ENCODE peak calls at places on chromosome X, in seven cellular contexts. O is pancreas; Y is cardiac fibroblast; L is activated CD8-positive, alpha-beta T cell treated with anti-CD3 and anti-CD28 coated beads for 36 hours; U is lower lobe of right lung; G is upper lobe of right lung; Q is A549. E is an unnamed sample.
A peak's percentile ranks its signal among the peaks of the same experiment; 100 is the strongest.

GRCh38 chrX:84339507-84340364 is 151.7 kb upstream of the RPS6KA6 start:
- DNase-seq in O (no peak), Y (peak; percentile 40), L (no peak), U (no peak), G (no peak), Q (peak; percentile 1), E (no peak)

GRCh38 chrX:137858106-137858505 is 292.2 kb downstream of the ZIC3 start:
- DNase-seq in O (no peak), Y (no peak), L (no peak), U (no peak), G (no peak), Q (no peak), E (no peak)

GRCh38 chrX:130626521-130626920 is 224.7 kb downstream of the RBMX2 start:
- DNase-seq in O (no peak), Y (peak; percentile 49), L (no peak), U (no peak), G (no peak), Q (no peak), E (no peak)

GRCh38 chrX:85992811-85993229 is 54.5 kb downstream of the CHM start:
- DNase-seq in O (no peak), Y (peak; percentile 57), L (peak; percentile 9), U (no peak), G (no peak), Q (no peak), E (no peak)

GRCh38 chrX:136204571-136204970 is 46.6 kb downstream of the MAP7D3 start:
- DNase-seq in O (no peak), Y (peak; percentile 85), L (no peak), U (peak; percentile 57), G (no peak), Q (peak; percentile 15), E (no peak)

GRCh38 chrX:71637253-71637618 is 18.9 kb upstream of the CXCR3 start:
- DNase-seq in O (no peak), Y (peak; percentile 51), L (peak; percentile 28), U (no peak), G (no peak), Q (no peak), E (no peak)

GRCh38 chrX:56733459-56734046 is 4.5 kb downstream of the NBDY start:
- DNase-seq in O (no peak), Y (peak; percentile 73), L (peak; percentile 80), U (no peak), G (no peak), Q (peak; percentile 16), E (peak; percentile 48)

GRCh38 chrX:47540754-47541538 is 20.1 kb upstream of the ARAF start:
- DNase-seq in O (peak; percentile 68), Y (peak; percentile 93), L (no peak), U (peak; percentile 68), G (peak; percentile 77), Q (peak; percentile 90), E (peak; percentile 33)

GRCh38 chrX:23333842-23334535 is 660 bp upstream of the PTCHD1 start:
- DNase-seq in O (no peak), Y (no peak), L (no peak), U (no peak), G (peak; percentile 58), Q (no peak), E (no peak)

GRCh38 chrX:110181459-110182137 is 136.3 kb downstream of the AMMECR1 start:
- DNase-seq in O (no peak), Y (no peak), L (peak; percentile 23), U (no peak), G (no peak), Q (no peak), E (no peak)

GRCh38 chrX:32170481-32170880 is 1040.9 kb downstream of the DMD start:
- DNase-seq in O (no peak), Y (no peak), L (no peak), U (no peak), G (no peak), Q (no peak), E (no peak)

GRCh38 chrX:48891402-48892288 is 5.9 kb downstream of the TIMM17B start:
- DNase-seq in O (peak; percentile 89), Y (peak; percentile 86), L (peak; percentile 81), U (peak; percentile 91), G (peak; percentile 91), Q (peak; percentile 76), E (peak; percentile 61)

GRCh38 chrX:68180501-68181061 is 252.7 kb downstream of the OPHN1 start:
- DNase-seq in O (no peak), Y (no peak), L (no peak), U (no peak), G (no peak), Q (no peak), E (no peak)

GRCh38 chrX:115559672-115560071 is 1.3 kb upstream of the PLS3 start:
- DNase-seq in O (no peak), Y (no peak), L (no peak), U (no peak), G (no peak), Q (peak; percentile 40), E (no peak)

GRCh38 chrX:48676106-48676892 is 7.3 kb upstream of the WAS start:
- DNase-seq in O (peak; percentile 92), Y (peak; percentile 86), L (peak; percentile 88), U (peak; percentile 90), G (peak; percentile 94), Q (peak; percentile 95), E (peak; percentile 74)

GRCh38 chrX:8913665-8914409 is 112.7 kb upstream of the FAM9A start:
- DNase-seq in O (no peak), Y (peak; percentile 40), L (no peak), U (no peak), G (no peak), Q (no peak), E (no peak)

GRCh38 chrX:139691493-139691842 is 16.5 kb downstream of the MCF2 start:
- DNase-seq in O (peak; percentile 19), Y (peak; percentile 3), L (no peak), U (no peak), G (no peak), Q (no peak), E (no peak)

GRCh38 chrX:15737957-15738685 is at the start of gene CA5B:
- DNase-seq in O (peak; percentile 99), Y (peak; percentile 86), L (peak; percentile 95), U (peak; percentile 94), G (peak; percentile 96), Q (peak; percentile 65), E (peak; percentile 99)

GRCh38 chrX:19627533-19627932 is 112.2 kb upstream of the MAP3K15 start:
- DNase-seq in O (no peak), Y (peak; percentile 22), L (peak; percentile 20), U (no peak), G (no peak), Q (no peak), E (no peak)

GRCh38 chrX:41921492-41922124 is 1.7 kb downstream of the CASK start:
- DNase-seq in O (no peak), Y (peak; percentile 64), L (no peak), U (no peak), G (no peak), Q (no peak), E (no peak)

GRCh38 chrX:74534569-74535038 is 79.8 kb downstream of the RLIM start:
- DNase-seq in O (no peak), Y (peak; percentile 47), L (peak; percentile 11), U (no peak), G (no peak), Q (no peak), E (no peak)

GRCh38 chrX:50698944-50699343 is 115.0 kb downstream of the SHROOM4 start:
- DNase-seq in O (no peak), Y (no peak), L (no peak), U (no peak), G (no peak), Q (no peak), E (no peak)

GRCh38 chrX:29890646-29891200 is 324.6 kb upstream of the MAGEB2 start:
- DNase-seq in O (no peak), Y (no peak), L (no peak), U (no peak), G (no peak), Q (no peak), E (no peak)

DNA sequence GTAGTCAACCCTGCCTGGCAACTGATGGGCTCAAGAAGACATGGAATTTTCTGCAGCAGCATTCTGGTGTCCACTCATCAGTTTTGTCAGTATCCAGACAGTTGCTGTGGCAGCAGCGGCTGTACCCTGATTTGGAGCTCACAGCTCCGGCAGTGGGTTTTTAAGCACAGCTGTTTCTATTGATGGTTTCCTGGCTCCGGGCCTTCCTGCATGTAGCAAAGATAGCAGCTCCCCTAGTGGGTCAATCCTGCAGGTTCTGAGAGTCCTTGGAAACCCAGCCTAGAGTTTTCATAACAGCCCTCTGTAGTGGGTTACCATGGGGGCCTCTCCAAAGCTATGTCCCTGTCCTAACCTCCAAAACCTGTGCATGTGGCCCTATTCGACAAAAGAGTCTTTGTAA is 84.0 kb upstream of the ATP6AP2 start:
- DNase-seq in O (no peak), Y (no peak), L (no peak), U (no peak), G (no peak), Q (no peak), E (no peak)
- TF ChIP-seq CTCF in O (no peak), Y (peak; percentile 13), L (no peak), U (no peak), G (no peak), Q (no peak), E (peak; percentile 27)

GRCh38 chrX:94524867-94525266 is 850.9 kb downstream of the FAM133A start:
- DNase-seq in O (no peak), Y (no peak), L (no peak), U (no peak), G (no peak), Q (no peak), E (no peak)
- TF ChIP-seq CTCF in O (no peak), Y (no peak), L (no peak), U (no peak), G (no peak), Q (no peak), E (peak; percentile 32)

GRCh38 chrX:155028749-155029360 is 2.2 kb downstream of the FUNDC2 start:
- DNase-seq in O (no peak), Y (peak; percentile 54), L (no peak), U (no peak), G (no peak), Q (no peak), E (no peak)

GRCh38 chrX:155026727-155027508 is at the start of gene FUNDC2:
- DNase-seq in O (peak; percentile 96), Y (peak; percentile 93), L (peak; percentile 93), U (peak; percentile 96), G (peak; percentile 97), Q (peak; percentile 7), E (peak; percentile 75)

GRCh38 chrX:155027509-155028066 is 944 bp downstream of the FUNDC2 start:
- DNase-seq in O (no peak), Y (peak; percentile 84), L (peak; percentile 26), U (no peak), G (no peak), Q (no peak), E (no peak)

GRCh38 chrX:155026420-155026726 is 271 bp upstream of the FUNDC2 start:
- DNase-seq in O (no peak), Y (no peak), L (no peak), U (no peak), G (no peak), Q (peak; percentile 72), E (no peak)

GRCh38 chrX:155028192-155028591 is 1.5 kb downstream of the FUNDC2 start:
- DNase-seq in O (no peak), Y (no peak), L (peak; percentile 14), U (no peak), G (no peak), Q (no peak), E (no peak)
- TF ChIP-seq CTCF in O (no peak), Y (no peak), L (no peak), U (no peak), G (no peak), Q (no peak), E (no peak)

DNA sequence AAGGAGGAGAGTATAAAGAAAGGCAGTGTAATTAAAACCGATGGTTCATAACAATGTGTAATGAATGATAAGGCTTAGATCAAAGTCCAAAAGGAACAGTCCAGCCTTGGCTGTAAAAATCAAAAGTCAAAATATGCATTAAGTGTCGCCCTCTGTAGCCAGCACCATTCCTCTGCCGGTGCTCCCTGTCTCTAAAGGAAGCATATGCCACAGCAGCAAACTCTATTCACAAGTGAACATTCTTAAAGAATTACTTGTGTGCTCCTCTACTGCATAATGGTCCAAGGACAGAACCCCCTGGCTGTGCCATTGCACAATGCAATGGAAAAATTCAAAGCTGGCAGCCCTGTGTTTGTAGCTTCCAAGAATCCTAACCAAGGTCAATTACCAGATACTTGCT is 16.3 kb upstream of the MBNL3 start:
- DNase-seq in O (no peak), Y (no peak), L (no peak), U (no peak), G (no peak), Q (no peak), E (no peak)
- TF ChIP-seq CTCF in O (no peak), Y (no peak), L (no peak), U (no peak), G (no peak), Q (no peak), E (no peak)